ENCODE peak calls at places on chromosome 20, in four cellular contexts. M is stimulated activated CD4-positive, alpha-beta T cell treated with anti-CD3 and anti-CD28 coated beads, TNF-alpha, amount 100 ng/mL, for 48 hours; U is left lung; O is adipocyte. L is an unnamed sample.

GRCh38 chr20:33475381-33476160 is 14.3 kb upstream of the CBFA2T2 start:
- DNase-seq in U (no peak), O (no peak), M (no peak), L (no peak)

GRCh38 chr20:64261138-64261537 is 5.6 kb downstream of the PCMTD2 start:
- DNase-seq in M (no peak), U (no peak), O (peak; percentile 64), L (no peak)

GRCh38 chr20:1855690-1856089 is 39.5 kb upstream of the SIRPA start:
- DNase-seq in O (no peak), U (no peak), M (no peak), L (no peak)

GRCh38 chr20:36591854-36592641 is 13.5 kb upstream of the RAB5IF start:
- DNase-seq in O (peak; percentile 66), U (no peak), M (no peak), L (no peak)

GRCh38 chr20:50561379-50562078 is 51.3 kb downstream of the PTPN1 start:
- DNase-seq in M (peak; percentile 52), U (no peak), O (peak; percentile 97), L (no peak)

GRCh38 chr20:47428164-47428563 is 71.7 kb upstream of the ZMYND8 start:
- DNase-seq in O (no peak), M (no peak), U (no peak), L (no peak)

GRCh38 chr20:45867811-45868176 is 10.4 kb downstream of the ZSWIM3 start:
- DNase-seq in M (no peak), O (peak; percentile 34), U (no peak), L (no peak)

GRCh38 chr20:49610701-49611538 is 43.0 kb upstream of the PTGIS start:
- DNase-seq in O (peak; percentile 81), M (peak; percentile 68), U (peak; percentile 78), L (peak; percentile 94)

GRCh38 chr20:53767206-53767924 is 173.7 kb upstream of the ZNF217 start:
- DNase-seq in M (no peak), U (no peak), O (no peak), L (no peak)

GRCh38 chr20:58623579-58624473 is 27.3 kb upstream of the STX16 start:
- DNase-seq in M (no peak), O (peak; percentile 98), U (peak; percentile 68), L (peak; percentile 22)

GRCh38 chr20:55693646-55694045 is 311.7 kb downstream of the CBLN4 start:
- DNase-seq in U (no peak), O (no peak), M (no peak), L (no peak)

GRCh38 chr20:59737073-59737691 is 132.8 kb downstream of the PHACTR3 start:
- DNase-seq in M (no peak), U (peak; percentile 27), O (no peak), L (no peak)

GRCh38 chr20:35901678-35902544 is 52.4 kb downstream of the SCAND1 start:
- DNase-seq in U (no peak), O (peak; percentile 84), M (no peak), L (no peak)

GRCh38 chr20:32934580-32934979 is 69.7 kb downstream of the SUN5 start:
- DNase-seq in O (no peak), M (no peak), U (no peak), L (no peak)

GRCh38 chr20:22630698-22631097 is 46.3 kb upstream of the FOXA2 start:
- DNase-seq in M (no peak), O (no peak), U (no peak), L (no peak)

GRCh38 chr20:17023036-17023435 is 203.8 kb upstream of the PCSK2 start:
- DNase-seq in M (no peak), U (no peak), O (no peak), L (no peak)

GRCh38 chr20:44301285-44301684 is 9.7 kb downstream of the FITM2 start:
- DNase-seq in U (no peak), O (no peak), M (no peak), L (no peak)

GRCh38 chr20:16349518-16350295 is 223.5 kb downstream of the KIF16B start:
- DNase-seq in M (no peak), U (no peak), O (no peak), L (no peak)

GRCh38 chr20:48945840-48946514 is 24.5 kb downstream of the ARFGEF2 start:
- DNase-seq in O (peak; percentile 30), U (peak; percentile 46), M (no peak), L (peak; percentile 51)

GRCh38 chr20:63501818-63502670 is 3.2 kb upstream of the EEF1A2 start:
- DNase-seq in U (no peak), O (no peak), M (no peak), L (no peak)

GRCh38 chr20:38878798-38879197 is 47.4 kb upstream of the FAM83D start:
- DNase-seq in M (no peak), U (no peak), O (peak; percentile 35), L (no peak)

L was measured in pancreas.